ENCODE peak calls at places on chromosomes 11 and 22, in four cellular contexts. Y, D, T and L are unnamed samples.

GRCh38 chr11:69489031-69489745 is 7.7 kb downstream of the LINC01488 start:
- DNase-seq in T (no peak), Y (no peak), D (no peak), L (no peak)

GRCh38 chr11:57903441-57904123 is 120.1 kb upstream of the OR9Q1 start:
- DNase-seq in T (no peak), D (no peak), Y (peak), L (peak)

GRCh38 chr11:16920559-16920958 is 93.7 kb downstream of the PLEKHA7 start:
- DNase-seq in D (no peak), T (no peak), Y (no peak), L (no peak)

GRCh38 chr11:128551641-128552335 is 35.6 kb downstream of the ETS1 start:
- DNase-seq in T (peak), D (no peak), Y (no peak), L (no peak)

GRCh38 chr11:122317337-122317736 is 201.3 kb upstream of the BLID start:
- DNase-seq in T (no peak), Y (no peak), D (no peak), L (no peak)

GRCh38 chr11:117610045-117610444 is 187.0 kb downstream of the DSCAML1 start:
- DNase-seq in Y (no peak), D (no peak), T (peak), L (no peak)

GRCh38 chr11:60924906-60925684 is 835 bp downstream of the TMEM132A start:
- DNase-seq in Y (no peak), T (no peak), D (no peak), L (no peak)

GRCh38 chr11:114771172-114771571 is 92.8 kb downstream of the NXPE2 start:
- DNase-seq in Y (no peak), T (no peak), D (no peak), L (no peak)

GRCh38 chr22:19169002-19169946 is 9.3 kb downstream of the SLC25A1 start:
- DNase-seq in D (no peak), T (no peak), Y (peak), L (no peak)

GRCh38 chr11:134488512-134488911 is 76.5 kb upstream of the B3GAT1 start:
- DNase-seq in T (no peak), D (no peak), Y (no peak), L (no peak)

GRCh38 chr11:1237851-1238250 is 15.0 kb downstream of the MUC5B start:
- DNase-seq in T (no peak), Y (no peak), D (no peak), L (no peak)

GRCh38 chr22:18091916-18092526 is 14.2 kb downstream of the PEX26 start:
- DNase-seq in T (no peak), D (no peak), Y (no peak), L (no peak)

GRCh38 chr11:103730151-103730940 is 306.1 kb upstream of the DDI1 start:
- DNase-seq in T (no peak), Y (no peak), D (no peak), L (no peak)

GRCh38 chr22:28899199-28899853 is 16.0 kb downstream of the ZNRF3 start:
- DNase-seq in Y (no peak), T (no peak), D (no peak), L (no peak)

GRCh38 chr22:17217179-17217578 is 2.1 kb downstream of the ADA2 start:
- DNase-seq in Y (no peak), D (no peak), T (no peak), L (no peak)

GRCh38 chr11:62774407-62774806 is 3.2 kb downstream of the TAF6L start:
- DNase-seq in D (no peak), Y (no peak), T (no peak), L (no peak)

GRCh38 chr11:17410606-17411379 is 22.3 kb upstream of the KCNJ11 start:
- DNase-seq in T (no peak), D (no peak), Y (no peak), L (no peak)

GRCh38 chr11:122723576-122723975 is 68.1 kb downstream of the UBASH3B start:
- DNase-seq in D (no peak), T (no peak), Y (no peak), L (no peak)

GRCh38 chr11:3855808-3856491 is 486 bp downstream of the STIM1 start:
- DNase-seq in Y (peak), T (no peak), D (no peak), L (no peak)

GRCh38 chr22:37827056-37827455 is 3.9 kb downstream of the GALR3 start:
- DNase-seq in T (no peak), Y (no peak), D (no peak), L (no peak)

GRCh38 chr11:15815246-15816209 is 540.8 kb downstream of the SOX6 start:
- DNase-seq in D (no peak), Y (no peak), T (no peak), L (no peak)

GRCh38 chr11:61602775-61603569 is 22.1 kb upstream of the SYT7 start:
- DNase-seq in Y (peak), D (no peak), T (no peak), L (no peak)

GRCh38 chr11:125338886-125339811 is 156.9 kb downstream of the FEZ1 start:
- DNase-seq in D (no peak), T (no peak), Y (no peak), L (no peak)

GRCh38 chr11:79963886-79964660 is 523.2 kb upstream of the TENM4 start:
- DNase-seq in T (no peak), D (no peak), Y (no peak), L (no peak)

GRCh38 chr11:93000511-93001476 is 31.3 kb downstream of the MTNR1B start:
- DNase-seq in Y (no peak), T (no peak), D (no peak), L (no peak)

GRCh38 chr22:32951081-32951806 is 106.9 kb downstream of the SYN3 start:
- DNase-seq in T (no peak), Y (peak), D (no peak), L (no peak)

GRCh38 chr11:13883589-13883988 is 78.9 kb upstream of the SPON1 start:
- DNase-seq in Y (no peak), D (no peak), T (no peak), L (no peak)

GRCh38 chr11:115869780-115870431 is 365.7 kb upstream of the CADM1 start:
- DNase-seq in T (peak), D (no peak), Y (no peak), L (no peak)

GRCh38 chr11:69662021-69662698 is 13.0 kb downstream of the LTO1 start:
- DNase-seq in D (no peak), Y (no peak), T (no peak), L (no peak)

GRCh38 chr11:108224908-108225786 is 2.3 kb downstream of the ATM start:
- DNase-seq in D (no peak), Y (no peak), T (no peak), L (no peak)

GRCh38 chr11:64092119-64092760 is 56.5 kb downstream of the FLRT1 start:
- DNase-seq in T (no peak), D (no peak), Y (peak), L (no peak)

GRCh38 chr11:31449040-31449439 is 60.4 kb downstream of the IMMP1L start:
- DNase-seq in T (no peak), D (no peak), Y (no peak), L (no peak)

GRCh38 chr11:132803436-132803835 is 728.9 kb downstream of the OPCML start:
- DNase-seq in Y (no peak), T (no peak), D (no peak), L (no peak)

GRCh38 chr11:44257338-44258189 is 52.4 kb downstream of the ALX4 start:
- DNase-seq in Y (no peak), T (no peak), D (no peak), L (no peak)

GRCh38 chr22:26292667-26292995 is 123.4 kb downstream of the SEZ6L start:
- DNase-seq in Y (no peak), D (no peak), T (no peak), L (no peak)

GRCh38 chr11:66112640-66113098 is 42.6 kb downstream of the PACS1 start:
- DNase-seq in Y (no peak), T (no peak), D (no peak), L (no peak)

GRCh38 chr22:40235418-40235817 is 57.7 kb downstream of the TNRC6B start:
- DNase-seq in T (no peak), Y (no peak), D (no peak), L (no peak)
- TF ChIP-seq SPI1 in T (no peak), Y (no peak), D (no peak), L (no peak)

DNA sequence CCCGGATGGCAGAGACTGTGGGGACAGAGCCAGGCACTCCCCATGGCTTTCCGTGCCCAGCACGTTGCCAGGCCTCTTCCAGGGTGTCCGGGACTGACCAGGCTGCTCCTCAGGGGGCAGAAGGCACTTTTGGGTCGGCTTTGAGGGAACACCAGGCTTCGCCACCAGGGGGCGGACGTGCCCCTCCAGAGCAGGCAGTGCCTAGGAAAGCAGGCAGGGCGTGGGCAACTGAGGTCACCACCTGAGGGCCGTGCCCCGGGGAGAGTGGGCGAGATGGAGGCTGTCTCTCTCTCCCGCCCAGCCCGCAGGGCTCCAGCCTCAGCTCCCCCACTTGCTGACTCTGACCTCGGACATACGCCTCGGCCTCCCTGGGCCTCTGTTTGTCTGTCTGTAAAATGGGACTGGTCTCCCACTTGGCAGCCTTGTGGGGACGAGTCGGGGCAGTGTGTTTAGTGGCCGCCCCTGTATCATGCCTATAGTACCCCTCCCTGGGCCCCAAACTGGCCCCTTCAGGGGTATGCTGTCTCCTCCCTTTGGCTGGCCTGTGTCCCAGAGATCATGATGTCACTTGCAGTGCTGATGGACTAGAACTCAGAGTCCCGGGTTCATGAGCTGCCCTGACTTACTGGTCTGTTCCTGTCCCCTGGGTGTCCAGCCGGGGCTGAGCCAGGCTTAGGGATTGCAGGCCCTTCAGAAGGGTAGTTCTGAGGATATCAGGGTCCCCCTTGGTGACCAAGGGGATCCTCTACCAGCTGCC is 4.4 kb upstream of the PRR5 start:
- DNase-seq in Y (peak), T (no peak), D (peak), L (peak)
- TF ChIP-seq SPI1 in Y (no peak), T (no peak), D (no peak), L (no peak)

GRCh38 chr11:22635689-22636088 is 10.1 kb upstream of the FANCF start:
- DNase-seq in D (no peak), Y (no peak), T (no peak), L (no peak)

GRCh38 chr11:22634897-22635629 is 9.4 kb upstream of the FANCF start:
- DNase-seq in D (no peak), T (no peak), Y (no peak), L (no peak)

GRCh38 chr11:22641559-22641958 is 15.9 kb upstream of the FANCF start:
- DNase-seq in D (no peak), T (no peak), Y (no peak), L (no peak)

GRCh38 chr11:22640862-22641261 is 15.2 kb upstream of the FANCF start:
- DNase-seq in D (no peak), T (no peak), Y (no peak), L (no peak)
- TF ChIP-seq SPI1 in D (no peak), T (no peak), Y (no peak), L (no peak)

GRCh38 chr22:42268852-42269406 is 1.5 kb downstream of the TCF20 start:
- DNase-seq in T (no peak), Y (no peak), D (no peak), L (no peak)

GRCh38 chr22:42270178-42270511 is 308 bp downstream of the TCF20 start:
- DNase-seq in T (no peak), D (peak), Y (no peak), L (no peak)

GRCh38 chr22:42270512-42271190 is at the start of gene TCF20:
- DNase-seq in T (no peak), D (peak), Y (peak), L (peak)

GRCh38 chr22:42271191-42271813 is 849 bp upstream of the TCF20 start:
- DNase-seq in Y (no peak), T (no peak), D (no peak), L (no peak)

DNA sequence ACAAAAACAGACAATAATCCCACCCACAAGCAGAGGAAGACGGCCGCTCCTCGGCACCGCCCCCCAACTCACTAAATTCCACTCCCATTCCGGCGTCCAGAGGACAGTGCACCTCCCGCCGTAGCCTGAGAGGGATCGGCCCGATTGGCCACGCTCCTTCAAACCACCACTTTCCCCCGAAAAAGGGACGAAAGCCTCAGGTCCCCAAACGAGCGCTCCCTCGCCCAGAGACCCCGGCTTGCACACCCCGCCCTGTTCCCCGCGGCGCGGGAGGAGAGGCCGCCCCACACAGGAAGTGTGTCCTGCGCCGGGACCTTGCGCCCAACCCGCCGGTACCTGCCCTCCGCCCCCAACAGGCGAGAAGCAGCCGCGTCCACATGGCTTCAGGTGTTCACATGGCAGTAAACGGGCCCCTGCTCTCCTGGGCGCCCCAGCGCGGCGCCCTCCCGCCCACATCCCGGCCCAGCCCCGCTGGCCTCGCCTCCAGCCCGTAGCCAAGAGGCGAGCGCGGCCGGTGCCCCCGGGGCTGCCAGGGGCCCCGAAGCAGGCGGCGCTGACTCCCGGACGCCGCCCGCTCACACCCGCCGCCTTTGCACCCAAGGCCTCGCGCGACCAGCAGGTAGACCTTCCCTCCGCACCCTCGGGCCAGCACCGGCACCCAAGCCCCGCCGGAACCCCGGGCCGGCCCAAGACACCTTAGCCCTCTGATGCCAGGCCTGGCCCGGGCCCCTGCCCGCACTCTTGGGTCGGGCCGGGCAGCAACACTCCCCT is 861 bp downstream of the TCF20 start:
- DNase-seq in Y (peak), D (peak), T (no peak), L (peak)
- TF ChIP-seq SPI1 in Y (peak), D (no peak), T (no peak), L (peak)

GRCh38 chr22:42719656-42720262 is 911 bp downstream of the A4GALT start:
- DNase-seq in Y (peak), D (no peak), T (no peak), L (no peak)

GRCh38 chr22:42716221-42716620 is 4.4 kb downstream of the A4GALT start:
- DNase-seq in T (peak), Y (no peak), D (no peak), L (no peak)

GRCh38 chr22:42716649-42717127 is 4.0 kb downstream of the A4GALT start:
- DNase-seq in D (no peak), Y (no peak), T (peak), L (no peak)

GRCh38 chr22:42719133-42719532 is 1.5 kb downstream of the A4GALT start:
- DNase-seq in T (no peak), D (no peak), Y (no peak), L (no peak)

DNA sequence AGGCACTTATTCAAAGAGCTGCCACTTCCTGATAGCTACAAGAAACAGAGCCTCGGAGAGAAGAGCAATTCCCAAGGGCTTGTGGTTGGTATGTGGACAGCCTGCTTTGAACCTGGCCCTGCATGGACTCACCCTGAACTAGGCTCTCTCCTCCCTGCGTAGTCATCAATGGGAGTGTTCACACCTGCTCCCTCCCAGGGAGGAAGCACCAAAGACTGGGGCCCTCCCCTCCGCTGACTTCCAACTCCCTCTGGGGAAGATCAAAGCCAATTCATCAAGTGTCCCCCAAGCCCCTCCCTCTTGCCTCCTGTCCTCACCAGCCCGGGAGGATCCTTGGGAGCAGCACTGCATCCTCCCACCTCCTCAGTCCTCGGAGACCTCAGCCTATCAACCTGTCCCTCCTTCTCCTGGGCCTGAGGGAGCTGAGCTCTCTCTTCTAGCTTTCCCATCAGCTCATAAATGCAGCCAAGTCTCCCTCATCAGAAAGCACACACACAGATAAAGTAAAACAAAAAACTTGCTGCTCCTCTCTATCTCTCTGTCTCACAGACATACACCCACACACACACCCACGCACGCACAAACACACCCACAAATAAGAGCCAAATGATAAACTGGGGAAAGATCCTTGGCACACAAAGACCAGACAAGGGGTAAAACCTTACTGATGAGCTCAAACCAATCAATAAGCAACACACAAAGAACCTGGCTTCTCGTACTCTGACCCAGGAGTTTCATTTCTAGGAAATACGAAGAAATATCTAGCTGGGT is 3.3 kb downstream of the A4GALT start:
- DNase-seq in T (no peak), Y (peak), D (no peak), L (no peak)
- TF ChIP-seq SPI1 in T (peak), Y (no peak), D (no peak), L (no peak)

GRCh38 chr22:22244337-22245250 is at the start of gene VPREB1:
- DNase-seq in D (peak), Y (peak), T (no peak), L (no peak)
- TF ChIP-seq SPI1 in D (no peak), Y (no peak), T (no peak), L (no peak)

GRCh38 chr22:46203590-46203980 is 46.5 kb downstream of the CDPF1 start:
- DNase-seq in T (no peak), Y (no peak), D (no peak), L (no peak)

GRCh38 chr22:46201059-46201757 is 48.9 kb downstream of the CDPF1 start:
- DNase-seq in D (no peak), Y (no peak), T (no peak), L (no peak)

GRCh38 chr22:46198274-46198673 is 47.9 kb downstream of the PPARA start:
- DNase-seq in T (no peak), D (no peak), Y (no peak), L (no peak)

GRCh38 chr22:46202897-46203589 is 47.0 kb downstream of the CDPF1 start:
- DNase-seq in D (no peak), T (no peak), Y (no peak), L (no peak)
- TF ChIP-seq SPI1 in D (no peak), T (no peak), Y (no peak), L (no peak)

GRCh38 chr11:46523290-46523689 is 70.5 kb downstream of the AMBRA1 start:
- DNase-seq in Y (no peak), D (no peak), T (no peak), L (no peak)

GRCh38 chr11:46520971-46521745 is 72.7 kb downstream of the AMBRA1 start:
- DNase-seq in Y (no peak), T (no peak), D (no peak), L (no peak)

GRCh38 chr11:46524201-46524600 is 69.6 kb downstream of the AMBRA1 start:
- DNase-seq in T (no peak), Y (no peak), D (no peak), L (no peak)

GRCh38 chr11:46522682-46523281 is 71.0 kb downstream of the AMBRA1 start:
- DNase-seq in Y (no peak), D (no peak), T (no peak), L (no peak)

GRCh38 chr11:46521947-46522681 is 71.7 kb downstream of the AMBRA1 start:
- DNase-seq in Y (no peak), D (no peak), T (no peak), L (no peak)
- TF ChIP-seq SPI1 in Y (no peak), D (no peak), T (no peak), L (no peak)

GRCh38 chr22:50718352-50718709 is 19.7 kb upstream of the ACR start:
- DNase-seq in Y (no peak), T (no peak), D (no peak), L (no peak)
- TF ChIP-seq SPI1 in Y (no peak), T (no peak), D (no peak), L (no peak)